ENCODE peak calls at places on chromosomes 4 and X, in six cellular contexts. J is ovary; S is psoas muscle; U is lower leg skin; R is CD8-positive, alpha-beta T cell; W is A673. H is an unnamed sample.

GRCh38 chrX:85851418-85851817 is 195.9 kb downstream of the CHM start:
- DNase-seq in R (no peak), U (no peak), S (no peak), J (no peak), W (no peak), H (no peak)

GRCh38 chr4:153255233-153255632 is 51.0 kb downstream of the TRIM2 start:
- DNase-seq in S (no peak), U (no peak), R (no peak), W (no peak), J (no peak), H (no peak)

GRCh38 chr4:67973608-67974007 is 10.3 kb upstream of the TMPRSS11A start:
- DNase-seq in S (no peak), U (no peak), R (no peak), W (no peak), J (no peak), H (no peak)

GRCh38 chr4:107666134-107666533 is 53.9 kb downstream of the PAPSS1 start:
- DNase-seq in W (peak; percentile 54), R (no peak), U (no peak), J (no peak), S (no peak), H (no peak)

GRCh38 chr4:94641702-94642560 is 115.8 kb upstream of the BMPR1B start:
- DNase-seq in U (no peak), R (no peak), J (no peak), S (no peak), W (no peak), H (no peak)

GRCh38 chr4:147865926-147866325 is 134.0 kb downstream of the ARHGAP10 start:
- DNase-seq in W (no peak), S (no peak), J (no peak), U (no peak), R (no peak), H (no peak)

GRCh38 chr4:153071953-153072622 is 132.2 kb upstream of the TRIM2 start:
- DNase-seq in S (no peak), U (no peak), J (no peak), W (no peak), R (no peak), H (no peak)

GRCh38 chrX:131907488-131908314 is 115.4 kb upstream of the STK26 start:
- DNase-seq in S (no peak), J (no peak), R (no peak), W (no peak), U (no peak), H (no peak)

GRCh38 chrX:40174594-40175415 is 77.0 kb upstream of the BCOR start:
- DNase-seq in S (peak; percentile 56), U (no peak), J (peak; percentile 58), W (peak; percentile 70), R (no peak), H (peak; percentile 43)

GRCh38 chr4:13533670-13534343 is 10.5 kb downstream of the NKX3-2 start:
- DNase-seq in S (no peak), U (no peak), J (no peak), R (no peak), W (no peak), H (no peak)

GRCh38 chrX:139222511-139223200 is 307.9 kb upstream of the F9 start:
- DNase-seq in U (no peak), S (no peak), W (no peak), J (no peak), R (no peak), H (no peak)
- TF ChIP-seq CTCF in U (no peak), S (no peak), W (no peak), J (no peak), R (no peak), H (no peak)

DNA sequence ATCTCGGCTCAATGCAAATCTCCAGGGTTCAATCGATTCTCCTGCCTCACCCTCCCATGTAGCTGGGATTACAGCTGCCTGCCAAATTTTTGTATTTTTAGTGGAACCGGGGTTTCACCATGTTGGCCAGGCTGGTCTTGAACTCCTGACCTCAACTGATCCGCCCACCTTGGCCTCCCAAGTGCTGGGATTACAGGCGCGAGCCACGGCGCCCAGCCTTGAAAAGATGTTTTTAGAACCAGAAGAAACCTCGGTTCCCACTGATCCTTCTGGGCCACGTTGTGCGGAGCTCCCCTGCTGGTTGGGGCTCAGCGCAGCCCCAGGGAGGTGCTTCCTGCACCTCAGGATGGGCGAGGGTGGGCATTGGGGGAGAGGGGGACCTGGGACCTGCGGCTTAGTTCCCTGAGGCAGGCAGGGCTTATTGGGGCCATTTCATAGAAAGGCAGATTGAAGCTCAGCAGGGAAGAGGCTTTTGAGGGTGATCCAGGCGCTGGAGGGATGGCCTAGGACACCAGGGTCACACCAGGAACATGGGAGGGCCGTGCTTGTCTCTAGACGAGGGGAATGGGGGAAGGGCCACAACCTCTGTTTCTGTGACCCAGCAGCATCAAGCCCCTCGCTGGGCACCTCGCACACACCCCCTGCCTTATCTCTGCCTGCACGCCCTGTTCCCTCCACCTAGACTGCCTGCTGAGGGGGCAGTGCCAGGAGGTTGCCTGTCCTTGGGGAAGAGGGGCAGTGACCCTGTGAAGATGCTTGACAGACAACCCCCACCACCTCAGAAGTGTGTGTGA is 6.3 kb upstream of the ADD1 start:
- DNase-seq in U (no peak), W (no peak), J (peak; percentile 21), S (no peak), R (no peak), H (peak; percentile 49)
- H3K4me3 ChIP-seq in U (no peak overlapping the region), W (peak overlapping the region; percentile 33), J (peak overlapping the region; percentile 21), S (peak overlapping the region; percentile 6), R (peak overlapping the region; percentile 41), H (no peak overlapping the region)

DNA sequence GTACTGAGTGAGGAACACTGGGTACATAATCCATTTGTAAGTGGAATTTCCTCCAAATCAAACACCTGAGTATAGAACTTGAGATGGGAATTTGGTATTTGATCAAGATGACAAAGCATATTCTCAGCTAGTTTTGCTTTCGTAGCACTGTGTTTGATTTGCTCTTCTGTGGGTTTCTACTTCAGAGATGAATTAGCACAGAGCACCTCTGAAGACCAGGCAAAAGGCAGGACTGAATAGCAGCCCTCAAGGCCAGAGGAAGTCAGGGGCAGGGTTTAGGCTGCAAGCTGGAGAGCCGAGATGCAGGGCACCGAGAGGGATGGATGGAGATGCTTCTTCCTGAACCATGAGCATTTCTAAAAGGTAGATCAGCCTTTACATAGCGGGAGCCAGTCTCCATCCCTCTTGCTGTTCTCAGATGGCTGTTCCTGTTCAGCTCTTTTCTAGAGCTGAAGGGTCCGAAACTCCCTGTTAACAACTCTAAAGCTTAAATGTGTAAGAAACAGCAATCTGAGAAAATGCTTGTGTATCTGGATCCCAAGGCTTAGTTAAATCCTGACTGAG is 10.8 kb downstream of the ZFP42 start:
- DNase-seq in J (no peak), W (no peak), R (no peak), U (no peak), S (no peak), H (no peak)
- TF ChIP-seq CTCF in J (no peak), W (no peak), R (no peak), U (no peak), S (no peak), H (no peak)

DNA sequence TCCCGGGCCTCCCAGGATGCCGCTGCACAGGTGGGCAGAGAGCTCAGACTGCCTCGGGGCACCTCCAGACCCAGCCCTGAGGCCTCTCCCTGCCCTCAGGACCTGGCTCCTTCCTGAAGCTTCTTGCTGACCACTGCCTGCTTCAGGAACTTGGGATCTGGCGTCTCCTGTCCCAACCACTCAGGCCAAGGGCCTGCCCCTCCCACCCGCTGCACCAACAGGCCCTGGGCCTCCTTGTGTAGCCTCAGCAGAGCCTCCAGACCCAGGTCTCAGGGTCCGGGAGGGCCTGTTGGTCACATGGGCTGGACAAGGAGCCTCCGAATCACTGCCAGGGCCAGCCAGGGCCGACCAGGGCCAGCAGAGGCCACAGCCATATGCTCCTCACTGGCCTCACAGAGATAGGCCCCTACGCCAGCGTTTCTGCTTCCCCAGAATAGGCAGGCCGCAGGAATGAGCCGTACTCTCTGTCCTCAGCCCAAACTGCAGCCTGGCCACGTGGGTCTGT is 2.8 kb downstream of the MXD4 start:
- DNase-seq in S (peak; percentile 15), W (no peak), R (no peak), J (no peak), U (no peak), H (no peak)
- H3K4me3 ChIP-seq in S (peak overlapping the region; percentile 99), W (no peak overlapping the region), R (no peak overlapping the region), J (no peak overlapping the region), U (no peak overlapping the region), H (no peak overlapping the region)

DNA sequence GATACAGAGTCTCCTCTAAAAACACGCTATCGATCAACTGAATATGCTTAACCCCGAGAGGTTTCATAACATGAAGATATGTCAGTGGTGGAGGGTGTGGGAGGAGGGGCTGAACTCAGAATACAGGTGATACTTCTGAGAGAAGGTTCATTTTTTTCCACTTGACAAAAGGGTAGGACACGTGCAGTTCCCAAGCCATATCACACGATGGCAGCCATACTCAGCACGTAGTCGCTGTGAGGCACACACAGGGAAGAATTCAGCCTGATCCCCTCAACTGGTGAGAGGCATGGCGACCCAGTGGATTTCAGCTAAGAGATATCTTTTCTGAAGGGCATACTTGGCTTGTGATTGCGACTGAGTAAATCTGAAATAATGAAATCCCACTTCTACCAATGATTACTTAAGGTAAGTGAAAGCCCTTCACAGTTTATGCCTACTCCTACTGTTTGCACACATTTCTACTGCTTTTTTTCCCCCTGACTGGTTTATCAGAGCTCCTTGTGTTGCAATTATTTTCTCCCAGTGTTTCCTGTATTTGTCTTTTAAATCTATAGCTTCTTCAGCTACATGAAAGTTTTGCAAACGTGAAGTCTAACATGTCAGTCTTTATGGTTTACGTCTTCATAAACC is 133.1 kb downstream of the CORIN start:
- DNase-seq in S (no peak), R (no peak), U (no peak), J (no peak), W (peak; percentile 70), H (no peak)
- TF ChIP-seq CTCF in S (peak; percentile 42), R (no peak), U (no peak), J (no peak), W (peak; percentile 68), H (peak; percentile 29)

GRCh38 chr4:73836373-73837269 is at the start of gene CXCL6:
- DNase-seq in R (no peak), J (no peak), U (no peak), S (peak; percentile 46), W (no peak), H (peak; percentile 89)
- H3K4me3 ChIP-seq in R (no peak within 1 kb of the TSS), J (peak within 1 kb of the TSS; percentile 11), U (no peak within 1 kb of the TSS), S (peak within 1 kb of the TSS; percentile 54), W (peak within 1 kb of the TSS; percentile 23), H (peak within 1 kb of the TSS; percentile 30)

DNA sequence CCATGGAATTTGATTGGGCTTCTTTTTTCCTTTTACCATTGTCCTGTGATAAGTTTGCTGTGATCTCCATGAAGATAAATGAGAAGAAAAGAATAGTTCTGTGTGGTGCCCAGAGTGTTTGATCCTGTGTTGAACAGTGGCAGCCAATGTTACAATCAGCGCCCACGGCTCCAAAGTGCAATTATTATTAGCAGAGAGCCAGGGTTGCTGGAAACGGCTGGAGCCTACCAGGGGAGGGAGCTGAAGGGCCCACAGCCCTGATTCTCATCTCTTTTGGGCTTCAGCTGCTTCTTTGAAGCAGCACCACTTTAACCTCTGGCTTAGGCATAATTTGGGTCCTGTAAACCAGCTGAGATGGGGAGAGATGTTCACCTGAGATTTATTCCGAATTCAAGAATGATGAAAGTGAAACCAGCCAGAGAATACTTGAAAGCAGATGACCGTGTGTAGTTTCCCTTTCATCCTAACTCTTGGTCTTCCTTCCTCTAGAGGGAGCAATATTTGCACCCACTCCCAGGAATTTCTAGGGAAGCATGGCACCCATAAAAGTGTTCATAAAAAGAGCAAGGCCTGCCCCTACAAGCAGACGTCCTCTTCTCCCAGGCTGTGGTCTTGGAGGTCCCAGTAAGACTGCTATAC is 298.3 kb downstream of the EVC2 start:
- DNase-seq in S (no peak), W (no peak), J (no peak), R (no peak), U (no peak), H (no peak)
- TF ChIP-seq CTCF in S (no peak), W (peak; percentile 30), J (no peak), R (no peak), U (no peak), H (no peak)

GRCh38 chrX:75784689-75785491 is at the start of gene MAGEE2:
- DNase-seq in S (peak; percentile 17), R (no peak), W (no peak), J (no peak), U (no peak), H (no peak)
- H3K4me3 ChIP-seq in S (peak within 1 kb of the TSS; percentile 52), R (peak within 1 kb of the TSS; percentile 35), W (no peak within 1 kb of the TSS), J (no peak within 1 kb of the TSS), U (no peak within 1 kb of the TSS), H (peak within 1 kb of the TSS; percentile 8)